ENCODE peak calls at places on chromosome 19, in six cellular contexts. One of them, this sample, is unnamed.

GRCh38 chr19:3324405-3324856 is 42.0 kb upstream of the NFIC start:
- DNase-seq in KG1: peak; percentile 26
- DNase-seq in C1 segment of cervical spinal cord: no peak
- DNase-seq in stimulated activated CD4-positive, alpha-beta T cell treated with anti-CD3 and anti-CD28 coated beads, TNF-alpha, amount 100 ng/mL, for 1 hour: peak; percentile 16
- DNase-seq in K562: peak; percentile 87
- DNase-seq in SK-N-SH: peak; percentile 74
- DNase-seq in this sample: peak; percentile 64

GRCh38 chr19:23528376-23528775 is 133.1 kb upstream of the ZNF91 start:
- DNase-seq in KG1: no peak
- DNase-seq in SK-N-SH: no peak
- DNase-seq in K562: no peak
- DNase-seq in C1 segment of cervical spinal cord: no peak
- DNase-seq in stimulated activated CD4-positive, alpha-beta T cell treated with anti-CD3 and anti-CD28 coated beads, TNF-alpha, amount 100 ng/mL, for 1 hour: no peak
- DNase-seq in this sample: no peak

GRCh38 chr19:41940443-41941409 is 12.5 kb upstream of the ERFL start:
- DNase-seq in KG1: no peak
- DNase-seq in stimulated activated CD4-positive, alpha-beta T cell treated with anti-CD3 and anti-CD28 coated beads, TNF-alpha, amount 100 ng/mL, for 1 hour: no peak
- DNase-seq in K562: peak; percentile 35
- DNase-seq in SK-N-SH: peak; percentile 69
- DNase-seq in C1 segment of cervical spinal cord: no peak
- DNase-seq in this sample: no peak

GRCh38 chr19:56105090-56105701 is 15.9 kb downstream of the ZNF787 start:
- DNase-seq in C1 segment of cervical spinal cord: peak; percentile 44
- DNase-seq in K562: no peak
- DNase-seq in KG1: no peak
- DNase-seq in SK-N-SH: no peak
- DNase-seq in stimulated activated CD4-positive, alpha-beta T cell treated with anti-CD3 and anti-CD28 coated beads, TNF-alpha, amount 100 ng/mL, for 1 hour: no peak
- DNase-seq in this sample: peak; percentile 88

GRCh38 chr19:13718733-13719132 is 45.6 kb upstream of the MRI1 start:
- DNase-seq in C1 segment of cervical spinal cord: peak; percentile 16
- DNase-seq in K562: no peak
- DNase-seq in stimulated activated CD4-positive, alpha-beta T cell treated with anti-CD3 and anti-CD28 coated beads, TNF-alpha, amount 100 ng/mL, for 1 hour: no peak
- DNase-seq in SK-N-SH: peak; percentile 28
- DNase-seq in KG1: no peak
- DNase-seq in this sample: no peak

GRCh38 chr19:41299755-41300089 is 10.2 kb upstream of the CCDC97 start:
- DNase-seq in stimulated activated CD4-positive, alpha-beta T cell treated with anti-CD3 and anti-CD28 coated beads, TNF-alpha, amount 100 ng/mL, for 1 hour: no peak
- DNase-seq in K562: no peak
- DNase-seq in C1 segment of cervical spinal cord: no peak
- DNase-seq in SK-N-SH: no peak
- DNase-seq in KG1: no peak
- DNase-seq in this sample: peak; percentile 48

GRCh38 chr19:6588508-6589345 is 2.2 kb downstream of the CD70 start:
- DNase-seq in stimulated activated CD4-positive, alpha-beta T cell treated with anti-CD3 and anti-CD28 coated beads, TNF-alpha, amount 100 ng/mL, for 1 hour: no peak
- DNase-seq in SK-N-SH: no peak
- DNase-seq in C1 segment of cervical spinal cord: no peak
- DNase-seq in KG1: no peak
- DNase-seq in K562: peak; percentile 6
- DNase-seq in this sample: no peak

GRCh38 chr19:17289489-17289888 is 7.8 kb downstream of the ANKLE1 start:
- DNase-seq in C1 segment of cervical spinal cord: peak; percentile 8
- DNase-seq in SK-N-SH: peak; percentile 96
- DNase-seq in KG1: no peak
- DNase-seq in stimulated activated CD4-positive, alpha-beta T cell treated with anti-CD3 and anti-CD28 coated beads, TNF-alpha, amount 100 ng/mL, for 1 hour: no peak
- DNase-seq in K562: peak; percentile 96
- DNase-seq in this sample: peak; percentile 72

GRCh38 chr19:46515879-46516350 is 20.2 kb upstream of the PNMA8B start:
- DNase-seq in stimulated activated CD4-positive, alpha-beta T cell treated with anti-CD3 and anti-CD28 coated beads, TNF-alpha, amount 100 ng/mL, for 1 hour: no peak
- DNase-seq in SK-N-SH: peak; percentile 77
- DNase-seq in C1 segment of cervical spinal cord: no peak
- DNase-seq in K562: peak; percentile 79
- DNase-seq in KG1: peak; percentile 7
- DNase-seq in this sample: no peak

GRCh38 chr19:45293682-45294081 is 29.0 kb downstream of the CKM start:
- DNase-seq in KG1: no peak
- DNase-seq in SK-N-SH: no peak
- DNase-seq in C1 segment of cervical spinal cord: no peak
- DNase-seq in K562: no peak
- DNase-seq in stimulated activated CD4-positive, alpha-beta T cell treated with anti-CD3 and anti-CD28 coated beads, TNF-alpha, amount 100 ng/mL, for 1 hour: no peak
- DNase-seq in this sample: no peak

GRCh38 chr19:7682175-7682855 is 1.7 kb downstream of the TRAPPC5 start:
- DNase-seq in SK-N-SH: no peak
- DNase-seq in C1 segment of cervical spinal cord: no peak
- DNase-seq in KG1: no peak
- DNase-seq in K562: no peak
- DNase-seq in stimulated activated CD4-positive, alpha-beta T cell treated with anti-CD3 and anti-CD28 coated beads, TNF-alpha, amount 100 ng/mL, for 1 hour: no peak
- DNase-seq in this sample: no peak

GRCh38 chr19:18939922-18940775 is 868 bp downstream of the HOMER3 start:
- DNase-seq in stimulated activated CD4-positive, alpha-beta T cell treated with anti-CD3 and anti-CD28 coated beads, TNF-alpha, amount 100 ng/mL, for 1 hour: no peak
- DNase-seq in C1 segment of cervical spinal cord: peak; percentile 82
- DNase-seq in K562: no peak
- DNase-seq in KG1: no peak
- DNase-seq in SK-N-SH: peak; percentile 73
- DNase-seq in this sample: peak; percentile 25

GRCh38 chr19:37572203-37572602 is 22.4 kb downstream of the ZNF571 start:
- DNase-seq in K562: no peak
- DNase-seq in KG1: no peak
- DNase-seq in SK-N-SH: no peak
- DNase-seq in stimulated activated CD4-positive, alpha-beta T cell treated with anti-CD3 and anti-CD28 coated beads, TNF-alpha, amount 100 ng/mL, for 1 hour: no peak
- DNase-seq in C1 segment of cervical spinal cord: no peak
- DNase-seq in this sample: no peak

GRCh38 chr19:53957448-53958167 is 5.1 kb upstream of the CACNG8 start:
- DNase-seq in KG1: no peak
- DNase-seq in SK-N-SH: no peak
- DNase-seq in C1 segment of cervical spinal cord: no peak
- DNase-seq in K562: no peak
- DNase-seq in stimulated activated CD4-positive, alpha-beta T cell treated with anti-CD3 and anti-CD28 coated beads, TNF-alpha, amount 100 ng/mL, for 1 hour: no peak
- DNase-seq in this sample: no peak

GRCh38 chr19:11787536-11787935 is 10.8 kb upstream of the ZNF491 start:
- DNase-seq in KG1: no peak
- DNase-seq in C1 segment of cervical spinal cord: no peak
- DNase-seq in stimulated activated CD4-positive, alpha-beta T cell treated with anti-CD3 and anti-CD28 coated beads, TNF-alpha, amount 100 ng/mL, for 1 hour: no peak
- DNase-seq in K562: no peak
- DNase-seq in SK-N-SH: no peak
- DNase-seq in this sample: no peak

GRCh38 chr19:54188224-54188871 is 1.0 kb downstream of the MBOAT7 start:
- DNase-seq in SK-N-SH: no peak
- DNase-seq in KG1: peak; percentile 64
- DNase-seq in K562: peak; percentile 72
- DNase-seq in stimulated activated CD4-positive, alpha-beta T cell treated with anti-CD3 and anti-CD28 coated beads, TNF-alpha, amount 100 ng/mL, for 1 hour: no peak
- DNase-seq in C1 segment of cervical spinal cord: peak; percentile 27
- DNase-seq in this sample: no peak

This sample was measured in body of pancreas.